ENCODE peak calls at places on chromosomes 4 and X, in nine cellular contexts. I is tibial nerve, O is HCT116, C is right lobe of liver, Z is IMR-90, Q is adrenal gland, R is uterus, S is thyroid gland, E is NB4. P is an unnamed sample.

GRCh38 chrX:3271485-3272186 is 74.8 kb downstream of the MXRA5 start:
- DNase-seq in I (no peak), O (no peak), C (no peak), Z (peak), Q (no peak), R (no peak), S (no peak), E (no peak), P (no peak)

GRCh38 chr4:41420576-41420975 is 117.4 kb upstream of the LIMCH1 start:
- DNase-seq in I (no peak), O (no peak), C (no peak), Z (no peak), Q (no peak), R (no peak), S (peak), E (no peak), P (no peak)

GRCh38 chr4:73703320-73703719 is 37.0 kb upstream of the CXCL8 start:
- DNase-seq in I (no peak), O (no peak), C (no peak), Z (no peak), Q (no peak), R (no peak), S (no peak), E (no peak), P (no peak)

GRCh38 chr4:77581724-77582123 is 23.9 kb upstream of the CXCL13 start:
- DNase-seq in I (no peak), O (no peak), C (no peak), Z (no peak), Q (no peak), R (no peak), S (no peak), E (no peak), P (no peak)

GRCh38 chr4:24980064-24980690 is 50.6 kb downstream of the LGI2 start:
- DNase-seq in I (no peak), O (peak), C (no peak), Z (peak), Q (peak), R (peak), S (peak), E (peak), P (peak)

GRCh38 chr4:165355900-165356300 is 22.9 kb upstream of the CPE start:
- DNase-seq in I (no peak), O (peak), C (peak), Z (peak), Q (no peak), R (peak), S (peak), E (peak), P (no peak)

GRCh38 chr4:26748805-26749204 is 111.8 kb upstream of the STIM2 start:
- DNase-seq in I (no peak), O (no peak), C (no peak), Z (no peak), Q (no peak), R (no peak), S (no peak), E (peak), P (no peak)

GRCh38 chr4:177308842-177309524 is 691 bp upstream of the NEIL3 start:
- DNase-seq in I (no peak), O (no peak), C (no peak), Z (no peak), Q (no peak), R (no peak), S (no peak), E (peak), P (no peak)

GRCh38 chrX:110418220-110418856 is 59.7 kb downstream of the RTL9 start:
- DNase-seq in I (no peak), O (no peak), C (no peak), Z (peak), Q (no peak), R (peak), S (peak), E (peak), P (no peak)

GRCh38 chrX:136346506-136346905 is 45.7 kb downstream of the ADGRG4 start:
- DNase-seq in I (no peak), O (no peak), C (no peak), Z (no peak), Q (no peak), R (no peak), S (no peak), E (no peak), P (no peak)

GRCh38 chr4:121650741-121651140 is 46.0 kb downstream of the ANXA5 start:
- DNase-seq in I (no peak), O (no peak), C (no peak), Z (no peak), Q (no peak), R (no peak), S (no peak), E (no peak), P (no peak)

GRCh38 chr4:61583696-61584095 is 383.6 kb downstream of the ADGRL3 start:
- DNase-seq in I (no peak), O (no peak), C (no peak), Z (peak), Q (no peak), R (no peak), S (no peak), E (no peak), P (no peak)

GRCh38 chr4:117001077-117001476 is 84.3 kb downstream of the TRAM1L1 start:
- DNase-seq in I (no peak), O (no peak), C (no peak), Z (no peak), Q (no peak), R (no peak), S (no peak), E (no peak), P (no peak)

GRCh38 chr4:119138046-119138445 is 2.4 kb downstream of the MYOZ2 start:
- DNase-seq in I (no peak), O (no peak), C (no peak), Z (peak), Q (no peak), R (no peak), S (no peak), E (no peak), P (no peak)
- TF ChIP-seq POLR2A in I (no peak), O (no peak), C (no peak), Z (no peak), Q (no peak), R (no peak), S (no peak), E (no peak), P (no peak)

GRCh38 chr4:94995684-94996394 is 238.1 kb downstream of the BMPR1B start:
- DNase-seq in I (no peak), O (no peak), C (no peak), Z (peak), Q (no peak), R (no peak), S (peak), E (no peak), P (no peak)
- TF ChIP-seq POLR2A in I (no peak), O (no peak), C (no peak), Z (no peak), Q (peak), R (no peak), S (no peak), E (no peak), P (no peak)

DNA sequence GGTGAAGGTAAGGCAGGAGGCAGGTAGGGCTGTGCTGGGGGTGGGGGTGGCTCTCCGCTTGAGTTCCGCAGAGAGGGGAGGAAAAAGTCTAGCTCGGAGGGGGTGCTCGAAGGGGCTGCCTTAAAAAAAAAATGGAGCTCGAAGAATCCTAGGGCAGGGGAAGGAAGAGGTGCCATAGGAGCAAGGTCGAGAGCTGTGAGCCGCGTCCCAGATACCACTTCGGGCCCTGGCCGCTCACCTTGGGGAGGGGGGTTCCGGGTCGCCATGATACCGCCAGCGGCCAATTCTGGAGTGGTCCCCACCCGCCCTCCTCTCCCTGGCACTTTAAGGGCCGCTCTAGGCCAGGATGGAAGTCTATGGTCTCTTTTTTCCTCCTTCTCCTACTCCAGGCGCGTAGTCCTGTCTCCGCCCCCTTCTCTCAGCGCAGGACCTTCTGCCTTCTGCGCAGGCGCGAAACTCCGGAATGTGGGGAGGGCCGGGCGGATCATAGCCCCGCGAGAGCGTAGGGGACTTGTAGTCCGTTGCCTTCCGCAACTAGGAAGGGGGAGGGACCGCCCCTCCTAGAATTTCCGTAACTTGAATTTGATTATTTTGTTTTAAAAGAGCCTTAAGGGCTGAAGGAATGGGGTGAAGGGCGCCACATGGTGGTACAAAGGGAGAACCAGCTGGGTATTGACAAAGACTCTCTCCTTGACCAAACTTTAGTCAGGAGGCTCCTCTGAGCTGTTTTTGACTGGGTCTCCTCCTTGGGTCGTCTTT is at the start of gene FUNDC1:
- DNase-seq in I (peak), O (peak), C (peak), Z (peak), Q (peak), R (peak), S (peak), E (peak), P (peak)
- TF ChIP-seq POLR2A in I (no peak), O (no peak), C (peak), Z (peak), Q (peak), R (peak), S (peak), E (no peak), P (peak)

GRCh38 chrX:54808605-54809483 is 1.3 kb downstream of the MAGED2 start:
- DNase-seq in I (peak), O (peak), C (peak), Z (peak), Q (peak), R (peak), S (peak), E (peak), P (peak)

GRCh38 chrX:54808109-54808604 is 612 bp downstream of the MAGED2 start:
- DNase-seq in I (peak), O (peak), C (peak), Z (no peak), Q (peak), R (peak), S (peak), E (no peak), P (no peak)

GRCh38 chrX:54811301-54811885 is 3.8 kb downstream of the MAGED2 start:
- DNase-seq in I (no peak), O (no peak), C (no peak), Z (no peak), Q (no peak), R (no peak), S (no peak), E (no peak), P (no peak)

GRCh38 chrX:54810532-54810931 is 3.0 kb downstream of the MAGED2 start:
- DNase-seq in I (no peak), O (no peak), C (no peak), Z (no peak), Q (no peak), R (no peak), S (no peak), E (no peak), P (no peak)

GRCh38 chrX:54807524-54808108 is at the start of gene MAGED2:
- DNase-seq in I (peak), O (no peak), C (no peak), Z (peak), Q (peak), R (peak), S (peak), E (peak), P (no peak)
- TF ChIP-seq POLR2A in I (no peak), O (no peak), C (no peak), Z (no peak), Q (peak), R (peak), S (peak), E (no peak), P (no peak)

P was measured in GM12892.